ENCODE peak calls at places on chromosome 6, in eight cellular contexts. T is ovary, Y is A549, P is heart left ventricle, H is adrenal gland, E is tibial nerve, K is prostate gland, G is sigmoid colon. V is an unnamed sample.

GRCh38 chr6:109772961-109773431 is 81.9 kb downstream of the FIG4 start:
- DNase-seq in Y (no peak), E (no peak), T (no peak), H (peak; percentile 27), G (no peak), P (peak; percentile 65), K (no peak), V (no peak)

GRCh38 chr6:106094964-106095335 is 8.8 kb downstream of the PRDM1 start:
- DNase-seq in P (no peak), T (no peak), Y (no peak), E (no peak), H (no peak), G (no peak), K (no peak), V (no peak)

GRCh38 chr6:143000771-143001170 is 55.8 kb upstream of the HIVEP2 start:
- DNase-seq in Y (no peak), T (no peak), G (no peak), E (no peak), K (no peak), H (no peak), P (no peak), V (no peak)

GRCh38 chr6:82872092-82872635 is 193.5 kb downstream of the UBE3D start:
- DNase-seq in K (no peak), P (no peak), Y (no peak), H (no peak), E (no peak), G (no peak), T (no peak), V (no peak)

GRCh38 chr6:33812669-33813068 is 8.9 kb upstream of the MLN start:
- DNase-seq in Y (peak; percentile 39), T (peak; percentile 62), P (peak; percentile 25), K (no peak), H (peak; percentile 44), G (no peak), E (no peak), V (no peak)

GRCh38 chr6:33761922-33762629 is 15.4 kb upstream of the IP6K3 start:
- DNase-seq in Y (peak; percentile 40), E (no peak), H (peak; percentile 80), T (no peak), K (peak; percentile 56), G (peak; percentile 88), P (peak; percentile 79), V (no peak)

GRCh38 chr6:33417127-33417902 is 592 bp downstream of the CUTA start:
- DNase-seq in T (peak; percentile 64), H (peak; percentile 64), P (no peak), E (no peak), K (peak; percentile 14), Y (peak; percentile 38), G (no peak), V (no peak)

GRCh38 chr6:56650191-56650590 is 7.5 kb upstream of the DST start:
- DNase-seq in K (no peak), H (no peak), Y (no peak), T (no peak), P (no peak), G (no peak), E (no peak), V (no peak)

GRCh38 chr6:149701699-149702098 is 16.2 kb downstream of the LATS1 start:
- DNase-seq in K (no peak), H (no peak), G (no peak), E (no peak), Y (no peak), T (no peak), P (no peak), V (no peak)

GRCh38 chr6:45450801-45451200 is 73.1 kb upstream of the SUPT3H start:
- DNase-seq in G (no peak), T (no peak), H (no peak), Y (no peak), P (no peak), E (no peak), K (no peak), V (no peak)

GRCh38 chr6:45457141-45457540 is 79.4 kb upstream of the SUPT3H start:
- DNase-seq in H (no peak), Y (no peak), P (no peak), E (no peak), G (no peak), K (no peak), T (no peak), V (no peak)

GRCh38 chr6:45458672-45459071 is 80.9 kb upstream of the SUPT3H start:
- DNase-seq in Y (no peak), H (no peak), K (no peak), G (no peak), E (no peak), P (no peak), T (no peak), V (no peak)

GRCh38 chr6:45454008-45454911 is 76.5 kb upstream of the SUPT3H start:
- DNase-seq in P (no peak), E (no peak), T (no peak), G (no peak), K (no peak), H (no peak), Y (no peak), V (no peak)

GRCh38 chr6:45455408-45455807 is 77.7 kb upstream of the SUPT3H start:
- DNase-seq in G (no peak), Y (no peak), T (no peak), K (no peak), E (no peak), P (no peak), H (no peak), V (no peak)
- H3K4me3 ChIP-seq in G (no peak overlapping the region), Y (no peak overlapping the region), T (no peak overlapping the region), K (no peak overlapping the region), E (no peak overlapping the region), P (no peak overlapping the region), H (no peak overlapping the region), V (no peak overlapping the region)

GRCh38 chr6:51843470-51844390 is 243.7 kb downstream of the PKHD1 start:
- DNase-seq in K (no peak), P (no peak), E (no peak), T (no peak), G (no peak), Y (no peak), H (no peak), V (no peak)
- H3K27ac ChIP-seq in K (no peak overlapping the region), P (no peak overlapping the region), E (no peak overlapping the region), T (no peak overlapping the region), G (no peak overlapping the region), Y (no peak overlapping the region), H (no peak overlapping the region), V (no peak overlapping the region)

GRCh38 chr6:85644374-85644762 is 1.7 kb upstream of the SYNCRIP start:
- DNase-seq in E (no peak), G (no peak), P (no peak), T (no peak), H (no peak), K (peak; percentile 7), Y (no peak), V (no peak)

GRCh38 chr6:85643530-85644373 is 1.1 kb upstream of the SYNCRIP start:
- DNase-seq in P (peak; percentile 91), K (peak; percentile 83), Y (peak; percentile 57), H (peak; percentile 94), E (peak; percentile 70), T (peak; percentile 89), G (peak; percentile 97), V (peak; percentile 58)

GRCh38 chr6:85641522-85641915 is 1.2 kb downstream of the SYNCRIP start:
- DNase-seq in K (no peak), H (no peak), P (no peak), E (no peak), Y (no peak), T (no peak), G (no peak), V (no peak)

GRCh38 chr6:85641916-85642773 is 541 bp downstream of the SYNCRIP start:
- DNase-seq in Y (no peak), E (peak; percentile 17), K (peak; percentile 49), T (peak; percentile 71), P (peak; percentile 48), H (peak; percentile 68), G (peak; percentile 79), V (peak; percentile 12)

DNA sequence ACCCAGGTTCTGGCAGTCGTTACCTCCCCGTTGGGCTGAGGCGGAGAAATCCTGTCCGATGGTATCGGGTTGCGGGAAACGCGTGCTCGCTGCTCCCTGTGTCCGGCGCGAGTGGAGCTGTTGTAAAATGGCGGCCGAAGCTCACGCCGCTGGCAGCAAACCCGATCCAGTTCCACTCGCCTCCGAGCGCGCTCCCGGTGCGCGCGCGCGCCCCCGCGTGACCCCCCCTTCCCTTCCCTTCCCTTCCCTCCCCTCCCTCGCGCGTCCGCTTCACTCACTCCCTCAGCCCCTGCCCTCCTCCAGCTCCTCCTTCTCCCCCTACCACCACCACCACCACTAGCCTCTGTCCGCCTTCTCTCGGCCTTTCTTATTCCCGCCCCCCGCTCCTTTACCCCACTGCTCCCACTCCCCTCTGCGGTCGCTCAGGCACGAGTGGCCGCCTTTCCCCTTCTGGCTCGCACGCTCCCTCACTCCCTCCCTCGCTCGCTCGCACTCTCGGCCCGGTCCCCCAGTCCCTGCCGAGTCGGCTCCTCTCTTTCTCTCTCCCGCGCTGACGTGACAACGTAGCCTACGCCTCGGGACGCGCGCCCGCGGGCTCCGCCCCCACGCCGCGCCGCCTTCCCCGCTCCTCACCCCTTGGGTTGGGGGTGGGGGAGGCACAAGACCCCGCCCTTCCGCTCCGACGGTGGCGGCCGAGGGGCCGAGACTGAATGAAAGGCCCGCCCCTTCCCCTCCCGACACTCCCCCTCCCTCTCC is at the start of gene SYNCRIP:
- DNase-seq in K (peak; percentile 99), G (peak; percentile 100), T (peak; percentile 99), E (peak; percentile 97), Y (peak; percentile 51), P (peak; percentile 99), H (peak; percentile 99), V (peak; percentile 98)
- TF ChIP-seq POLR2A in K (peak; percentile 92), G (peak; percentile 94), T (peak; percentile 96), E (peak; percentile 96), Y (peak; percentile 66), P (peak; percentile 23), H (peak; percentile 99), V (peak; percentile 94)

GRCh38 chr6:14462135-14462905 is 344.7 kb downstream of the CD83 start:
- DNase-seq in K (no peak), T (no peak), E (no peak), H (no peak), Y (no peak), P (no peak), G (no peak), V (no peak)

GRCh38 chr6:14464049-14464448 is 346.5 kb downstream of the CD83 start:
- DNase-seq in P (no peak), Y (no peak), G (no peak), H (no peak), T (no peak), E (no peak), K (no peak), V (no peak)

GRCh38 chr6:14464716-14465115 is 347.1 kb downstream of the CD83 start:
- DNase-seq in E (no peak), K (no peak), P (no peak), Y (no peak), H (no peak), G (no peak), T (no peak), V (no peak)

GRCh38 chr6:14466278-14466677 is 348.7 kb downstream of the CD83 start:
- DNase-seq in G (no peak), Y (no peak), P (no peak), T (no peak), K (no peak), E (no peak), H (no peak), V (no peak)

DNA sequence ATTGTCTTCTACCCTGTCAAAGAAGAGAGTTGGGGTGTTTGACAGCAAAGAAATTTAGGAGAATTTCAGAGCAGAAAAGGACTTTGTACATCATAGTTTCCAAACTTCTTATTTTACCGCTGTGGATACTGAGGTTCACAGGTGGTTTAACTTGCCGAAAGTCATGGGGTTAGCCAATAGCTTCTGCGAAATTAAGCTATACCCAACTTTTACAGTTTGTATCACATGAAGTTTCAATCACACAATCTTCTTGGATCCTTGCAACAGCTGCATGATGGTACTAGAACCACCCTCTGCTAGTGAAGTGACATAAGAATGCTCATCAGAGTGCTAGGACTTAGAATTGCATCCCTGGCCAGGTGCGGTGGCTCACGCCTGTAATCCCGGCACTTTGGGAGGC is 345.5 kb downstream of the CD83 start:
- DNase-seq in Y (no peak), P (no peak), G (no peak), E (no peak), K (no peak), T (no peak), H (no peak), V (no peak)
- H3K4me3 ChIP-seq in Y (no peak overlapping the region), P (no peak overlapping the region), G (no peak overlapping the region), E (no peak overlapping the region), K (no peak overlapping the region), T (no peak overlapping the region), H (no peak overlapping the region), V (no peak overlapping the region)

V was measured in esophagus squamous epithelium.